ENCODE peak calls at places on chromosome 5, in four cellular contexts. A, M, C and N are unnamed samples.

GRCh38 chr5:68343421-68343826 is 127.9 kb downstream of the PIK3R1 start:
- DNase-seq in A (no peak), M (peak; percentile 39), C (peak; percentile 55), N (no peak)

GRCh38 chr5:125560476-125561225 is 814.2 kb upstream of the ZNF608 start:
- DNase-seq in A (no peak), M (no peak), C (no peak), N (no peak)

GRCh38 chr5:61680247-61680646 is 348.2 kb downstream of the ZSWIM6 start:
- DNase-seq in A (no peak), M (no peak), C (no peak), N (no peak)

GRCh38 chr5:142863856-142864255 is 93.7 kb downstream of the ARHGAP26 start:
- DNase-seq in A (peak; percentile 52), M (no peak), C (no peak), N (no peak)

GRCh38 chr5:140398379-140398811 is 3.2 kb upstream of the ANKHD1 start:
- DNase-seq in A (no peak), M (no peak), C (no peak), N (peak; percentile 20)

GRCh38 chr5:109852371-109853160 is 162.8 kb downstream of the MAN2A1 start:
- DNase-seq in A (no peak), M (no peak), C (no peak), N (no peak)

GRCh38 chr5:96932026-96932425 is 3.9 kb upstream of the LNPEP start:
- DNase-seq in A (no peak), M (no peak), C (no peak), N (no peak)

GRCh38 chr5:4989121-4989520 is 151.0 kb upstream of the ADAMTS16 start:
- DNase-seq in A (no peak), M (no peak), C (no peak), N (no peak)

GRCh38 chr5:57346336-57346735 is 136.3 kb downstream of the ACTBL2 start:
- DNase-seq in A (no peak), M (no peak), C (no peak), N (no peak)

GRCh38 chr5:10521466-10522223 is 42.2 kb upstream of the ANKRD33B start:
- DNase-seq in A (peak; percentile 45), M (peak; percentile 68), C (no peak), N (no peak)

GRCh38 chr5:135208555-135209494 is 174.8 kb upstream of the PITX1 start:
- DNase-seq in A (no peak), M (no peak), C (no peak), N (peak; percentile 79)

GRCh38 chr5:141766152-141766551 is 84.1 kb upstream of the ARAP3 start:
- DNase-seq in A (no peak), M (no peak), C (no peak), N (no peak)

GRCh38 chr5:104084896-104085295 is 522.3 kb upstream of the NUDT12 start:
- DNase-seq in A (no peak), M (no peak), C (no peak), N (no peak)

GRCh38 chr5:139897342-139897741 is 101.7 kb downstream of the PSD2 start:
- DNase-seq in A (no peak), M (no peak), C (no peak), N (no peak)

DNA sequence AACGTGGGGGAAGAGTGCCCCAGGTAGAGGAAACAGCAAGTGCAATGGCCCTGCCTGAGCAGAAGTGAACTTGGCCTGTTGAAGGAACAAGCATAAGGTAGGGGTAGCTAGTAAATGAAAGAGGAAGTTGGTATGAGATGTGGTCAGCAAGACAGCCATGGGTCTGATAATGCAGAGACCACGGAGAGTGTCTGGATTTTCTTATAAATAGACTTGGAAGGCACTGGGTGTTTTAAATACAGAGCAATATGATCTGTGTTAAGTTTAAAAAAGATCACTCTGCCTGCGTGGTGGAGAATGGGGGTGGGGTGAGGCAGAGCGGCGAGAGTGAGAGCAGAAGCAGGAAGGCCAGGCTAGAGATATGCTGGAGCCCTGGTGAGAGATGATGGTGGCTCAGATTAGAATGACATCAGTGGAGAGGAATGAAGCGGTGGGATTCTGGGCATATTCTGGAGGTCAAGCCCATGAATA is 4.2 kb downstream of the ADAM19 start:
- DNase-seq in A (no peak), M (no peak), C (peak; percentile 75), N (no peak)
- TF ChIP-seq CBFB in A (no peak), M (no peak), C (peak; percentile 59), N (no peak)

GRCh38 chr5:40447438-40447837 is 232.3 kb upstream of the PTGER4 start:
- DNase-seq in A (no peak), M (no peak), C (no peak), N (no peak)

GRCh38 chr5:40442346-40442745 is 237.4 kb upstream of the PTGER4 start:
- DNase-seq in A (no peak), M (no peak), C (no peak), N (peak; percentile 88)

GRCh38 chr5:40441733-40442132 is 238.0 kb upstream of the PTGER4 start:
- DNase-seq in A (no peak), M (no peak), C (no peak), N (peak; percentile 37)

GRCh38 chr5:40446910-40447309 is 232.8 kb upstream of the PTGER4 start:
- DNase-seq in A (no peak), M (no peak), C (no peak), N (peak; percentile 73)
- TF ChIP-seq CBFB in A (no peak), M (no peak), C (no peak), N (no peak)

GRCh38 chr5:154755361-154756202 is at the start of gene LARP1:
- DNase-seq in A (no peak), M (no peak), C (no peak), N (no peak)
- TF ChIP-seq CBFB in A (no peak), M (no peak), C (no peak), N (no peak)

DNA sequence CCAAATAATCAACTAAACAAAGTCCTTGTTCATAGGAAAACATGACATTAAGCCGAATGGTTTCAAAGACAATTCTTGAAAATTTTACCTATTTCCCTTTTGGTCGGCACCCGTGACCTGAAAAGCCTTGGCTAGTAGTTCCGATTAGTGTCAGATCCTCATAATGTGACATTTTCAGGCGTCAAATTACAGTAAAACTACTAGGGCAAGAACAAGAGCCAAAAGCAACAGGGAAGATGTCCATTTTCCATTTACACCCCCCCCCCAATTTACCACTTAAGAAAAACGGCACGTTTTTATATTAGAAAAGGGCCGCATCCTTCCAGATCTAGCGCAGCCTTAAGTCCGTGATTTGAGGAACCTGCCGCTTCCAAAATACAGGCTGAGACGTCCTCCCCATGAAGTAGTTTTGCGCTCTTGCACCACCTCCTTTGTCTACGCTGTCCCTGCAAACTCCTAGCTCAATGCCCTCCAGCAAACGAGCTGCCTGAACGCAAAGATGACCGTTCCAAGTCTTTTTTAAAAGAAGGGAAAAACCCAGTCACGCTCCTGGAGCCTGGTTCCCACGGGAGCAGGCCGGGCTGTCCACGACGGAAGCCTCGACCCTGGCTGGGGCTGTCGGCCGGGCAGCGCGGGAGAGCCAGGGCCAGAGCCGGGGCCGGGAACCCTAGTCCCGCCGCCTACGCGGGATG is 687 bp downstream of the RNF130 start:
- DNase-seq in A (no peak), M (no peak), C (no peak), N (no peak)
- TF ChIP-seq CBFB in A (no peak), M (no peak), C (no peak), N (no peak)

DNA sequence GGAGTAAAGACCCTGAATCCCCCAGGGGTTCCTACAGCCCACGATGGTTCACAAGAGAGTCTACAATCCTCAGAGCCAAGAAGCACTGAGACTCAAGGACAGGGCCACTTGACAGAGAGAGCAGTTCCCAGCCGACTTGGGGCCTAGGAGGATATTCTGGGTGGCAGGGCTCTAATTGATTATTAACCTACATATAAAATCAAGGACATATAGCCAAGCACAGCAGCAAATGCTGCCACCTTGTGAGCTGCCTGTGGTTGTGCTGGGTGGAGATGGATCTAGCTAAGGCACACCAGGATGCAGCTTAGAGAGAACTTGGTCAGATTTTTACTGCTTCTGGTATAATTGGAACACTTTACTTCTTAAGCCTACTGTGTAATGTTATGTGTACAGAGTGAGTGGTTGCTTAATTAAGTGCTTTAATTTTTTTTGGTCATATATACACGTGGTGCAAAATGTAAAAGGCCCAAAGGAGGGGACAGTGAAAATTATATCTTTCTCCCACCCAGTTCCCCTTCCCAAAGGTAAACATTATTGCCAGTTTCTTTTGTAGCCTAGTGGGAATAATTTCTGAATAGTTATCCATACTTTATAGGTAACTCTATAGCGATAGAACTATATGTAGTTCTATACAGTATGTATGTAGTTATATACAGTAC is 78.8 kb downstream of the F2RL2 start:
- DNase-seq in A (peak; percentile 54), M (peak; percentile 26), C (peak; percentile 25), N (peak; percentile 70)
- TF ChIP-seq CBFB in A (no peak), M (no peak), C (no peak), N (no peak)

GRCh38 chr5:63400079-63400478 is 562.2 kb downstream of the HTR1A start:
- DNase-seq in A (no peak), M (no peak), C (no peak), N (no peak)

GRCh38 chr5:63398346-63398745 is 563.9 kb downstream of the HTR1A start:
- DNase-seq in A (peak; percentile 21), M (no peak), C (no peak), N (no peak)

GRCh38 chr5:63401434-63402046 is 560.7 kb downstream of the HTR1A start:
- DNase-seq in A (peak; percentile 80), M (peak; percentile 22), C (peak; percentile 1), N (peak; percentile 35)
- TF ChIP-seq CBFB in A (no peak), M (no peak), C (no peak), N (no peak)

GRCh38 chr5:36944607-36945225 is 68.1 kb downstream of the NIPBL start:
- DNase-seq in A (no peak), M (peak; percentile 12), C (no peak), N (peak; percentile 49)

GRCh38 chr5:36944024-36944423 is 67.5 kb downstream of the NIPBL start:
- DNase-seq in A (no peak), M (no peak), C (no peak), N (no peak)

GRCh38 chr5:36946101-36946500 is 69.5 kb downstream of the NIPBL start:
- DNase-seq in A (no peak), M (no peak), C (no peak), N (no peak)

GRCh38 chr5:36943584-36943983 is 67.0 kb downstream of the NIPBL start:
- DNase-seq in A (no peak), M (no peak), C (no peak), N (no peak)

GRCh38 chr5:36945687-36946086 is 69.1 kb downstream of the NIPBL start:
- DNase-seq in A (no peak), M (no peak), C (no peak), N (no peak)
- TF ChIP-seq CBFB in A (no peak), M (no peak), C (no peak), N (no peak)

GRCh38 chr5:156393980-156394379 is 67.0 kb downstream of the SGCD start:
- DNase-seq in A (no peak), M (no peak), C (no peak), N (no peak)
- TF ChIP-seq CBFB in A (no peak), M (no peak), C (no peak), N (no peak)

DNA sequence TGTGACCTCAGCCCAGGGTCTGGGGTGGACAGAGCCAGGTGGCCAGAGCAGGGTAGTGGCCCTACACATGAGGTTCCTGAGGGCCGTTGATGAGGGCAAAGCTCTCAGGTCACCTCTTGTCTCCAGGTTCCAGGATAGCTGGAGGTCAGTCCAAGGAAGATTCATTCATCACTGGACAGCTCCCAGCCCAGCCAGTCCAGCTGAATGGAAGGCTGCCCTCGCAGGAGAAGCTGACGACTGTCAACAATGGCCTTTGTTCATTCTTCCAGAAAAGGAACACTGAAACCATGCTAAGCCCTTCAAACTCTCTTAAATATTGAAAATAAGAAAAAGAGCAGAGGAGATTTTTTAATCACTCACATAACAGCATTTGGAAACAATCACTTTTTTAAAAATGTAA is 169.7 kb upstream of the TBCA start:
- DNase-seq in A (no peak), M (no peak), C (no peak), N (no peak)
- TF ChIP-seq CBFB in A (no peak), M (no peak), C (no peak), N (no peak)

GRCh38 chr5:775960-776861 is 8.3 kb downstream of the ZDHHC11B start:
- DNase-seq in A (no peak), M (peak; percentile 5), C (no peak), N (no peak)
- TF ChIP-seq CBFB in A (no peak), M (no peak), C (no peak), N (no peak)